ENCODE peak calls at places on chromosomes 11 and 22, in eight cellular contexts. One of them, this sample, is unnamed.

GRCh38 chr22:24744638-24745037 is 29.9 kb downstream of the PIWIL3 start:
- DNase-seq in HFF-Myc: no peak
- DNase-seq in NCI-H460: no peak
- DNase-seq in stomach: no peak
- DNase-seq in HuH-7.5: no peak
- DNase-seq in NCI-H345: no peak
- DNase-seq in NCI-H187: no peak
- DNase-seq in OCI-LY7: no peak
- DNase-seq in this sample: no peak

GRCh38 chr11:65169164-65169641 is 830 bp upstream of the SPDYC start:
- DNase-seq in HFF-Myc: no peak
- DNase-seq in NCI-H460: no peak
- DNase-seq in stomach: no peak
- DNase-seq in HuH-7.5: no peak
- DNase-seq in NCI-H345: no peak
- DNase-seq in NCI-H187: no peak
- DNase-seq in OCI-LY7: peak; percentile 48
- DNase-seq in this sample: peak; percentile 39

GRCh38 chr22:50714631-50715179 is 23.3 kb upstream of the ACR start:
- DNase-seq in HFF-Myc: no peak
- DNase-seq in NCI-H460: no peak
- DNase-seq in stomach: no peak
- DNase-seq in HuH-7.5: no peak
- DNase-seq in NCI-H345: no peak
- DNase-seq in NCI-H187: no peak
- DNase-seq in OCI-LY7: no peak
- DNase-seq in this sample: no peak

GRCh38 chr22:20922141-20922751 is 5.0 kb downstream of the CRKL start:
- DNase-seq in HFF-Myc: no peak
- DNase-seq in NCI-H460: no peak
- DNase-seq in stomach: no peak
- DNase-seq in HuH-7.5: no peak
- DNase-seq in NCI-H345: no peak
- DNase-seq in NCI-H187: no peak
- DNase-seq in OCI-LY7: no peak
- DNase-seq in this sample: no peak

GRCh38 chr11:35398881-35399280 is 20.5 kb downstream of the SLC1A2 start:
- DNase-seq in HFF-Myc: no peak
- DNase-seq in NCI-H460: no peak
- DNase-seq in stomach: no peak
- DNase-seq in HuH-7.5: no peak
- DNase-seq in NCI-H345: no peak
- DNase-seq in NCI-H187: no peak
- DNase-seq in OCI-LY7: no peak
- DNase-seq in this sample: no peak

GRCh38 chr11:104556606-104557301 is 341.5 kb downstream of the CASP12 start:
- DNase-seq in HFF-Myc: no peak
- DNase-seq in NCI-H460: no peak
- DNase-seq in stomach: no peak
- DNase-seq in HuH-7.5: no peak
- DNase-seq in NCI-H345: no peak
- DNase-seq in NCI-H187: no peak
- DNase-seq in OCI-LY7: no peak
- DNase-seq in this sample: no peak

GRCh38 chr11:45444796-45445195 is 158.7 kb upstream of the SYT13 start:
- DNase-seq in HFF-Myc: no peak
- DNase-seq in NCI-H460: no peak
- DNase-seq in stomach: no peak
- DNase-seq in HuH-7.5: no peak
- DNase-seq in NCI-H345: no peak
- DNase-seq in NCI-H187: no peak
- DNase-seq in OCI-LY7: no peak
- DNase-seq in this sample: no peak

GRCh38 chr11:117185739-117186430 is 7.3 kb downstream of the SIDT2 start:
- DNase-seq in HFF-Myc: no peak
- DNase-seq in NCI-H460: no peak
- DNase-seq in stomach: peak; percentile 14
- DNase-seq in HuH-7.5: no peak
- DNase-seq in NCI-H345: no peak
- DNase-seq in NCI-H187: no peak
- DNase-seq in OCI-LY7: peak; percentile 75
- DNase-seq in this sample: no peak

GRCh38 chr22:19872779-19873137 is 18.1 kb upstream of the GNB1L start:
- DNase-seq in HFF-Myc: no peak
- DNase-seq in NCI-H460: no peak
- DNase-seq in stomach: peak; percentile 46
- DNase-seq in HuH-7.5: no peak
- DNase-seq in NCI-H345: peak; percentile 6
- DNase-seq in NCI-H187: no peak
- DNase-seq in OCI-LY7: no peak
- DNase-seq in this sample: no peak

GRCh38 chr11:12177739-12178338 is 67.4 kb downstream of the MICAL2 start:
- DNase-seq in HFF-Myc: no peak
- DNase-seq in NCI-H460: no peak
- DNase-seq in stomach: no peak
- DNase-seq in HuH-7.5: no peak
- DNase-seq in NCI-H345: no peak
- DNase-seq in NCI-H187: no peak
- DNase-seq in OCI-LY7: no peak
- DNase-seq in this sample: no peak

GRCh38 chr22:46815896-46816721 is 53.7 kb downstream of the TBC1D22A start:
- DNase-seq in HFF-Myc: no peak
- DNase-seq in NCI-H460: no peak
- DNase-seq in stomach: no peak
- DNase-seq in HuH-7.5: no peak
- DNase-seq in NCI-H345: no peak
- DNase-seq in NCI-H187: no peak
- DNase-seq in OCI-LY7: no peak
- DNase-seq in this sample: no peak

GRCh38 chr11:34997872-34998548 is 81.6 kb downstream of the PDHX start:
- DNase-seq in HFF-Myc: no peak
- DNase-seq in NCI-H460: no peak
- DNase-seq in stomach: no peak
- DNase-seq in HuH-7.5: no peak
- DNase-seq in NCI-H345: no peak
- DNase-seq in NCI-H187: no peak
- DNase-seq in OCI-LY7: peak; percentile 34
- DNase-seq in this sample: no peak

This sample was measured in brain pericyte.